ENCODE peak calls at places on chromosomes 13 and 19, in six cellular contexts. One of them, this sample, is unnamed.

GRCh38 chr19:38735257-38735686 is 9.0 kb downstream of the CAPN12 start:
- DNase-seq in cardiac fibroblast: no peak
- DNase-seq in glutamatergic neuron: no peak
- DNase-seq in testis: no peak
- DNase-seq in CD8-positive, alpha-beta T cell: peak; percentile 50
- DNase-seq in lung: no peak
- DNase-seq in this sample: no peak

GRCh38 chr19:55683449-55684261 is 8.6 kb downstream of the EPN1 start:
- DNase-seq in cardiac fibroblast: no peak
- DNase-seq in glutamatergic neuron: no peak
- DNase-seq in testis: no peak
- DNase-seq in CD8-positive, alpha-beta T cell: no peak
- DNase-seq in lung: peak; percentile 59
- DNase-seq in this sample: peak; percentile 69

GRCh38 chr19:31448221-31448657 is 99.0 kb upstream of the TSHZ3 start:
- DNase-seq in cardiac fibroblast: peak; percentile 91
- DNase-seq in glutamatergic neuron: no peak
- DNase-seq in testis: peak; percentile 62
- DNase-seq in CD8-positive, alpha-beta T cell: no peak
- DNase-seq in lung: peak; percentile 44
- DNase-seq in this sample: no peak

GRCh38 chr13:73983109-73983508 is 151.1 kb downstream of the KLF12 start:
- DNase-seq in cardiac fibroblast: peak; percentile 34
- DNase-seq in glutamatergic neuron: no peak
- DNase-seq in testis: no peak
- DNase-seq in CD8-positive, alpha-beta T cell: no peak
- DNase-seq in lung: no peak
- DNase-seq in this sample: no peak

GRCh38 chr19:4638330-4638729 is 986 bp upstream of the TNFAIP8L1 start:
- DNase-seq in cardiac fibroblast: peak; percentile 33
- DNase-seq in glutamatergic neuron: no peak
- DNase-seq in testis: no peak
- DNase-seq in CD8-positive, alpha-beta T cell: no peak
- DNase-seq in lung: no peak
- DNase-seq in this sample: no peak

GRCh38 chr19:50512112-50512998 is 1.4 kb downstream of the ASPDH start:
- DNase-seq in cardiac fibroblast: no peak
- DNase-seq in glutamatergic neuron: no peak
- DNase-seq in testis: no peak
- DNase-seq in CD8-positive, alpha-beta T cell: no peak
- DNase-seq in lung: no peak
- DNase-seq in this sample: no peak

GRCh38 chr19:3073159-3073563 is 10.9 kb upstream of the TLE5 start:
- DNase-seq in cardiac fibroblast: peak; percentile 93
- DNase-seq in glutamatergic neuron: no peak
- DNase-seq in testis: no peak
- DNase-seq in CD8-positive, alpha-beta T cell: no peak
- DNase-seq in lung: no peak
- DNase-seq in this sample: no peak

GRCh38 chr19:11942843-11943108 is 17.9 kb downstream of the ZNF700 start:
- DNase-seq in cardiac fibroblast: no peak
- DNase-seq in glutamatergic neuron: no peak
- DNase-seq in testis: no peak
- DNase-seq in CD8-positive, alpha-beta T cell: no peak
- DNase-seq in lung: no peak
- DNase-seq in this sample: no peak

GRCh38 chr13:83995930-83996329 is 113.7 kb upstream of the SLITRK1 start:
- DNase-seq in cardiac fibroblast: no peak
- DNase-seq in glutamatergic neuron: no peak
- DNase-seq in testis: peak; percentile 42
- DNase-seq in CD8-positive, alpha-beta T cell: no peak
- DNase-seq in lung: no peak
- DNase-seq in this sample: no peak

GRCh38 chr13:103431880-103432279 is 365.7 kb upstream of the SLC10A2 start:
- DNase-seq in cardiac fibroblast: no peak
- DNase-seq in glutamatergic neuron: no peak
- DNase-seq in testis: no peak
- DNase-seq in CD8-positive, alpha-beta T cell: no peak
- DNase-seq in lung: no peak
- DNase-seq in this sample: no peak

GRCh38 chr19:40524133-40524549 is 52.5 kb upstream of the SHKBP1 start:
- DNase-seq in cardiac fibroblast: no peak
- DNase-seq in glutamatergic neuron: no peak
- DNase-seq in testis: no peak
- DNase-seq in CD8-positive, alpha-beta T cell: no peak
- DNase-seq in lung: no peak
- DNase-seq in this sample: no peak

GRCh38 chr13:91580749-91581148 is 182.3 kb downstream of the GPC5 start:
- DNase-seq in cardiac fibroblast: no peak
- DNase-seq in glutamatergic neuron: no peak
- DNase-seq in testis: no peak
- DNase-seq in CD8-positive, alpha-beta T cell: no peak
- DNase-seq in lung: no peak
- DNase-seq in this sample: no peak

GRCh38 chr19:47109541-47110375 is 3.8 kb downstream of the ZC3H4 start:
- DNase-seq in cardiac fibroblast: peak; percentile 62
- DNase-seq in glutamatergic neuron: no peak
- DNase-seq in testis: no peak
- DNase-seq in CD8-positive, alpha-beta T cell: peak; percentile 42
- DNase-seq in lung: no peak
- DNase-seq in this sample: no peak

GRCh38 chr13:98405107-98405571 is 171.8 kb downstream of the STK24 start:
- DNase-seq in cardiac fibroblast: peak; percentile 72
- DNase-seq in glutamatergic neuron: peak; percentile 33
- DNase-seq in testis: no peak
- DNase-seq in CD8-positive, alpha-beta T cell: no peak
- DNase-seq in lung: no peak
- DNase-seq in this sample: no peak
- TF ChIP-seq CTCF in cardiac fibroblast: no peak
- TF ChIP-seq CTCF in glutamatergic neuron: no peak
- TF ChIP-seq CTCF in testis: no peak
- TF ChIP-seq CTCF in CD8-positive, alpha-beta T cell: no peak
- TF ChIP-seq CTCF in lung: no peak
- TF ChIP-seq CTCF in this sample: no peak

DNA sequence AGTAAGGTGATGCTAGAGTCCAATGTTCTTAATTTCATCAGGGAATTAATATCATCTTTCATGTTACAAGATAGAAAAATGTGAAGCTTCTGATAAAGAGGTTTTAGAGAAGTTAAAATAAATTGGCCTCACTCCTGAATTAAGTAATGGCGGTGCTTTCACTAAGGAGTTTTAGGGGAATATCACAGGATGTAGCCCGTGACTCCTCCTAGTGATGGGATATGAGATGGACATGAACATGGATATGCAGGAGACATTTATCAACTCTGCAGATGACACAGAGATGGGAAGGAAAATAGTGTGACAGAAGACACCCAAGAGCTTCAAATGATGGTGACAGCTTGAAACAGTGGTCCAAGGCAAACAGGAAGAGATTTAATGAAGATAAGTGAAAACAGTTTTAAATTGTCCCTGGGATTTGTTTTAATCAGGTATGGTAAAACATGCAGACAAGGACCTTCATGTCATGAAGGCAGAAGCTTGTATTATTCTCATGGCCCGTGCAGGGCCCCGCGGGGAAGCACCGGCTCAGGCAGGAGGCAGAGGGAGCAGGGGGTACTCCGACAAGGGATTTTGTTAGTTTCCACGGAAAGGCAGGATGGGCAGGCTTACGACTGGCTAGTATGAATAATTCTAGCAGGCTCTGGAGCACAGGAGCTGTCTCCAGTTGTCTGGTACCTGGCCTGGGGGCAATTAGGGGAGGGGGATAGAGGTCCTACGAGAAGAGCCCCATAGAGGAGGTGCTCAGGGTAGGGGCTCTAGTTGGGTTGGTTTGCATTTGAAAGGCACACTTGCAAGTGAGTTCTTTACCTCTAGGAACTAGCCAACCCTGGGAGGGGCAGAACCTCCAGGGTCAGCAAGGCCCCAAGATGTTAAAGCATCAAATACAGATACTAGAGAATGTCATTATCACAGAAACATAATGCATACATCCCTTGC is 38.7 kb upstream of the FARP1 start:
- DNase-seq in cardiac fibroblast: no peak
- DNase-seq in glutamatergic neuron: no peak
- DNase-seq in testis: no peak
- DNase-seq in CD8-positive, alpha-beta T cell: no peak
- DNase-seq in lung: no peak
- DNase-seq in this sample: peak; percentile 36
- TF ChIP-seq CTCF in cardiac fibroblast: peak; percentile 46
- TF ChIP-seq CTCF in glutamatergic neuron: peak; percentile 33
- TF ChIP-seq CTCF in testis: no peak
- TF ChIP-seq CTCF in CD8-positive, alpha-beta T cell: no peak
- TF ChIP-seq CTCF in lung: no peak
- TF ChIP-seq CTCF in this sample: peak; percentile 57

GRCh38 chr19:43105496-43105895 is 23.0 kb upstream of the PSG2 start:
- DNase-seq in cardiac fibroblast: no peak
- DNase-seq in glutamatergic neuron: no peak
- DNase-seq in testis: no peak
- DNase-seq in CD8-positive, alpha-beta T cell: no peak
- DNase-seq in lung: no peak
- DNase-seq in this sample: no peak
- TF ChIP-seq CTCF in cardiac fibroblast: no peak
- TF ChIP-seq CTCF in glutamatergic neuron: no peak
- TF ChIP-seq CTCF in testis: no peak
- TF ChIP-seq CTCF in CD8-positive, alpha-beta T cell: no peak
- TF ChIP-seq CTCF in lung: no peak
- TF ChIP-seq CTCF in this sample: no peak

DNA sequence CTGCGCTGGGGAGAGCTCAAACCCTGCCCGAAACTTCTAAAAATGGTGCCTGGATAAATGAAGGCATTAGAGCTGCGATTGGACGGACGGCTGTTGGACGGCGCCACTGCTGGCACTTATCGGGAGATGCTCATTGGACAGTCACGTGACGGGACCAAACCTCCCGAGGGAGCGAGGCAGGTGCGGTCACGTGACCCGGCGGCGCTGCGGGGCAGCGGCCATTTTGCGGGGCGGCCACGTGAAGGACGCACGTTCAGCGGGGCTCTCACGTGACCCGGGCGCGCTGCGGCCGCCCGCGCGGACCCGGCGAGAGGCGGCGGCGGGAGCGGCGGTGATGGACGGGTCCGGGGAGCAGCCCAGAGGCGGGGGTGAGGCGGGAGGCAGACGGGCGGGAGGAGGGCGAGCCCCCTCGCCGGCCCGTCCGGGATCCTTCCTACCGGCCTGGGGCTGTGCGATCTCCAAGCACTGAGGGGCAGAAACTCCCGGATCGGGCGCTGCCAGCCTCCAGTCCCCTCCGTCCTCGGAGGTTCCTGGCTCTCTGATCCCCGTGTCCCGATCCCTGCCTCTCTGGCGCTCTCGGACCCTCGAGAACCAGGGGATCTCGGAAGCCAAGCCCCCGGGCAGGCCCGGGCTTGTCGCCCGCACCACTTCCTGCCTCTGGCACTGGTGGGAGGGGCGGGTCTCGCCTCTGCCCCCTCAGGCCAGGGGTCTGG is at the start of gene BAX:
- DNase-seq in cardiac fibroblast: peak; percentile 97
- DNase-seq in glutamatergic neuron: peak; percentile 99
- DNase-seq in testis: peak; percentile 97
- DNase-seq in CD8-positive, alpha-beta T cell: peak; percentile 85
- DNase-seq in lung: peak; percentile 97
- DNase-seq in this sample: peak; percentile 99
- TF ChIP-seq CTCF in cardiac fibroblast: no peak
- TF ChIP-seq CTCF in glutamatergic neuron: no peak
- TF ChIP-seq CTCF in testis: no peak
- TF ChIP-seq CTCF in CD8-positive, alpha-beta T cell: no peak
- TF ChIP-seq CTCF in lung: no peak
- TF ChIP-seq CTCF in this sample: peak; percentile 14

DNA sequence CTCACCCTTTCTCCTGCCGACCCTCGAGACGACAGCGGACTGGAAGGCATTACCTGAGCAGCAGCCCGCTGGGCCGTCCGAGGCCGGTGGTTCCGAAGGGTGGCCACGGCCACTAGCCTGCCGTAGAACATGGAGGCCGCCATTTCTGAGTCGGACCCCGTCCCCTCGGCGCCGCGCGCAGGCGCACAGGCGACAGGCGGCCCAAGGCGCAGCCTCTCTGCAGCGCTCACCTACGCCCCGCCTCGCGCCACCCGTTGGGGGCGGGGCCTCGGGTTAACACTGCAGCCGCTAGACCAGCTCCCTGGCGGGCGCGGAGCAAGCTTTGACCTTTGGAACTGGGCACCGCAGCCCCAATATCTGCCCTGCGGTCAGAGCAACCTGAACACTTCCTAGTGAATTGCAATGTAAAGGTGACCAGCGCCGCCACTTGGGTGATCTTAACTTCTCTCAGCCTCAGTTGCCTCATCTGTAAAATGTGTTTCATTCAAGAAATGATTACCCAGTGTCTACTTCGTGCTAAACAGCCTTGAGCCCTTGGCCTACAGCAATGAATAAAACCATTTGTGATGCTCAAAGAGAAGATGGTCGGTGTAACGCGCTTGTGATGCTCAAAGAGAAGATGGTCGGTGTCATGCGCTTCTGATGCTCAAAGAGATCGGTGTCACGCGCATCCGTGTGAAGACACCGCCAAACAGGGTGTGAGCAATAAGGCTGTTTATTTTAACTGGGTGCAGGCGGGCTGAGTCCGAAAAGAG is at the start of gene SUCLA2:
- DNase-seq in cardiac fibroblast: peak; percentile 92
- DNase-seq in glutamatergic neuron: peak; percentile 98
- DNase-seq in testis: peak; percentile 91
- DNase-seq in CD8-positive, alpha-beta T cell: peak; percentile 88
- DNase-seq in lung: peak; percentile 90
- DNase-seq in this sample: peak; percentile 95
- TF ChIP-seq CTCF in cardiac fibroblast: no peak
- TF ChIP-seq CTCF in glutamatergic neuron: peak; percentile 19
- TF ChIP-seq CTCF in testis: no peak
- TF ChIP-seq CTCF in CD8-positive, alpha-beta T cell: no peak
- TF ChIP-seq CTCF in lung: no peak
- TF ChIP-seq CTCF in this sample: no peak

GRCh38 chr13:113862766-113863510 is 938 bp downstream of the GAS6 start:
- DNase-seq in cardiac fibroblast: peak; percentile 31
- DNase-seq in glutamatergic neuron: peak; percentile 54
- DNase-seq in testis: peak; percentile 47
- DNase-seq in CD8-positive, alpha-beta T cell: no peak
- DNase-seq in lung: no peak
- DNase-seq in this sample: no peak
- TF ChIP-seq CTCF in cardiac fibroblast: no peak
- TF ChIP-seq CTCF in glutamatergic neuron: no peak
- TF ChIP-seq CTCF in testis: no peak
- TF ChIP-seq CTCF in CD8-positive, alpha-beta T cell: no peak
- TF ChIP-seq CTCF in lung: no peak
- TF ChIP-seq CTCF in this sample: no peak

GRCh38 chr19:1035998-1036621 is 3.8 kb upstream of the ABCA7 start:
- DNase-seq in cardiac fibroblast: no peak
- DNase-seq in glutamatergic neuron: no peak
- DNase-seq in testis: no peak
- DNase-seq in CD8-positive, alpha-beta T cell: no peak
- DNase-seq in lung: no peak
- DNase-seq in this sample: no peak
- TF ChIP-seq CTCF in cardiac fibroblast: peak; percentile 13
- TF ChIP-seq CTCF in glutamatergic neuron: no peak
- TF ChIP-seq CTCF in testis: no peak
- TF ChIP-seq CTCF in CD8-positive, alpha-beta T cell: no peak
- TF ChIP-seq CTCF in lung: no peak
- TF ChIP-seq CTCF in this sample: no peak

This sample was measured in Caco-2.